ENCODE peak calls at places on chromosomes 1 and 21, in five cellular contexts. H, J, B, M and L are unnamed samples.

GRCh38 chr1:226349801-226350503 is 41.0 kb upstream of the LIN9 start:
- DNase-seq in H (no peak), J (no peak), M (no peak), B (no peak), L (no peak)

GRCh38 chr1:234918216-234918841 is 210.3 kb downstream of the TOMM20 start:
- DNase-seq in M (no peak), H (no peak), B (no peak), J (no peak), L (peak; percentile 15)

GRCh38 chr1:77511440-77511840 is 171.0 kb downstream of the ZZZ3 start:
- DNase-seq in J (no peak), B (peak; percentile 21), M (no peak), H (no peak), L (no peak)

GRCh38 chr21:31923756-31924155 is 50.9 kb downstream of the HUNK start:
- DNase-seq in J (no peak), M (no peak), H (no peak), B (no peak), L (no peak)

GRCh38 chr21:34728479-34728878 is 59.7 kb downstream of the CLIC6 start:
- DNase-seq in J (no peak), H (no peak), B (no peak), M (no peak), L (no peak)

GRCh38 chr1:116934586-116935207 is 25.0 kb downstream of the PTGFRN start:
- DNase-seq in M (no peak), B (no peak), J (no peak), H (no peak), L (no peak)

GRCh38 chr1:84442256-84442655 is 36.8 kb upstream of the RPF1 start:
- DNase-seq in J (no peak), H (peak; percentile 17), M (no peak), B (peak; percentile 62), L (no peak)

GRCh38 chr1:224183591-224184312 is 712 bp downstream of the DEGS1 start:
- DNase-seq in M (peak; percentile 62), B (peak; percentile 50), H (peak; percentile 71), J (peak; percentile 27), L (peak; percentile 79)

GRCh38 chr1:243946946-243947345 is 96.9 kb upstream of the AKT3 start:
- DNase-seq in J (peak; percentile 12), M (peak; percentile 42), B (no peak), H (no peak), L (no peak)

GRCh38 chr21:15036189-15036588 is 28.6 kb downstream of the NRIP1 start:
- DNase-seq in H (no peak), B (no peak), J (no peak), M (no peak), L (no peak)

GRCh38 chr1:119784127-119784781 is 15.5 kb upstream of the HMGCS2 start:
- DNase-seq in H (no peak), J (no peak), B (no peak), M (no peak), L (no peak)

GRCh38 chr1:54367613-54368012 is 38.6 kb downstream of the SSBP3 start:
- DNase-seq in H (no peak), J (no peak), M (no peak), B (no peak), L (no peak)

GRCh38 chr21:45857761-45858160 is 123.8 kb upstream of the COL6A1 start:
- DNase-seq in B (no peak), M (no peak), J (no peak), H (no peak), L (no peak)

GRCh38 chr21:37878946-37879660 is 37.2 kb downstream of the KCNJ6 start:
- DNase-seq in J (no peak), M (no peak), B (peak; percentile 96), H (peak; percentile 6), L (no peak)

GRCh38 chr1:15726508-15726907 is 9.6 kb upstream of the SLC25A34 start:
- DNase-seq in J (no peak), M (no peak), B (no peak), H (no peak), L (no peak)

GRCh38 chr21:46388206-46388880 is 64.4 kb downstream of the PCNT start:
- DNase-seq in B (no peak), M (no peak), H (no peak), J (no peak), L (no peak)

GRCh38 chr1:203271962-203272632 is 33.2 kb upstream of the BTG2 start:
- DNase-seq in H (no peak), M (no peak), J (no peak), B (no peak), L (no peak)